ENCODE peak calls at places on chromosome 14, in six cellular contexts. P, E, T, X, F and J are unnamed samples.

GRCh38 chr14:56881181-56881580 is 70.9 kb upstream of the OTX2 start:
- DNase-seq in P (no peak), T (no peak), F (no peak), X (no peak), E (no peak), J (no peak)

GRCh38 chr14:100605706-100606686 is 18.8 kb upstream of the BEGAIN start:
- DNase-seq in E (no peak), P (no peak), T (no peak), X (no peak), F (no peak), J (no peak)

GRCh38 chr14:99215277-99215676 is 56.7 kb downstream of the BCL11B start:
- DNase-seq in X (peak), P (no peak), T (no peak), F (peak), E (no peak), J (peak)

GRCh38 chr14:97788364-97788763 is 991.2 kb downstream of the VRK1 start:
- DNase-seq in F (no peak), X (no peak), P (no peak), T (no peak), E (no peak), J (no peak)

GRCh38 chr14:104249706-104250105 is 111.3 kb downstream of the KIF26A start:
- DNase-seq in P (no peak), F (no peak), X (no peak), T (no peak), E (no peak), J (no peak)

GRCh38 chr14:31592619-31593018 is 31.4 kb downstream of the NUBPL start:
- DNase-seq in X (no peak), T (no peak), P (no peak), E (peak), F (no peak), J (no peak)

GRCh38 chr14:79575032-79575431 is 636.3 kb downstream of the DIO2 start:
- DNase-seq in E (no peak), T (no peak), P (no peak), X (no peak), F (no peak), J (no peak)

GRCh38 chr14:101225729-101226152 is 322.2 kb upstream of the RTL1 start:
- DNase-seq in E (no peak), X (no peak), T (no peak), P (no peak), F (no peak), J (no peak)

GRCh38 chr14:75310295-75311059 is 31.8 kb downstream of the FOS start:
- DNase-seq in X (peak), P (peak), E (peak), F (peak), T (no peak), J (peak)

GRCh38 chr14:33676135-33676566 is 274.7 kb downstream of the EGLN3 start:
- DNase-seq in E (peak), X (no peak), F (no peak), P (no peak), T (no peak), J (peak)

GRCh38 chr14:102182190-102182589 is 42.5 kb downstream of the WDR20 start:
- DNase-seq in P (no peak), E (peak), T (no peak), F (no peak), X (peak), J (peak)

GRCh38 chr14:68814376-68815287 is 21.8 kb upstream of the ZFP36L1 start:
- DNase-seq in F (peak), E (peak), P (no peak), X (no peak), T (no peak), J (peak)

GRCh38 chr14:39168591-39168990 is 1.5 kb downstream of the TRAPPC6B start:
- DNase-seq in F (no peak), P (no peak), E (no peak), T (no peak), X (no peak), J (no peak)

GRCh38 chr14:99716850-99717681 is 33.0 kb downstream of the CYP46A1 start:
- DNase-seq in X (no peak), F (no peak), T (no peak), P (no peak), E (no peak), J (no peak)

GRCh38 chr14:104149617-104150141 is 11.3 kb downstream of the KIF26A start:
- DNase-seq in E (no peak), F (peak), P (no peak), X (peak), T (no peak), J (peak)

GRCh38 chr14:23020143-23021128 is 10.5 kb upstream of the C14orf93 start:
- DNase-seq in E (no peak), X (no peak), T (no peak), P (no peak), F (no peak), J (no peak)

GRCh38 chr14:50050171-50050570 is 66.2 kb downstream of the VCPKMT start:
- DNase-seq in P (no peak), X (no peak), E (no peak), F (no peak), T (no peak), J (no peak)

GRCh38 chr14:65251213-65251612 is 148.9 kb upstream of the MAX start:
- DNase-seq in T (no peak), X (peak), F (no peak), P (no peak), E (peak), J (peak)

GRCh38 chr14:100586520-100587247 is 533 bp downstream of the BEGAIN start:
- DNase-seq in F (no peak), X (no peak), P (peak), T (no peak), E (peak), J (peak)

GRCh38 chr14:67999693-68000384 is 180.3 kb downstream of the RAD51B start:
- DNase-seq in P (no peak), F (no peak), X (peak), E (peak), T (no peak), J (peak)

GRCh38 chr14:66105819-66106218 is 380.4 kb upstream of the CCDC196 start:
- DNase-seq in E (peak), T (no peak), P (no peak), F (no peak), X (no peak), J (peak)

GRCh38 chr14:53955671-53956426 is 776 bp downstream of the BMP4 start:
- DNase-seq in T (no peak), F (no peak), X (no peak), P (no peak), E (peak), J (peak)

GRCh38 chr14:54839681-54840080 is 62.9 kb downstream of the GCH1 start:
- DNase-seq in X (no peak), T (no peak), F (no peak), P (no peak), E (no peak), J (peak)